ENCODE peak calls at places on chromosome 10, in ten cellular contexts. K, S, M, U, R, Y, E, L, Q and C are unnamed samples.

GRCh38 chr10:130062976-130063375 is 47.7 kb downstream of the C10orf143 start:
- DNase-seq in K (no peak), Y (no peak), L (no peak), R (no peak), U (no peak), S (no peak), Q (no peak), E (no peak), M (no peak), C (no peak)

GRCh38 chr10:70588255-70588654 is 14.3 kb downstream of the PRF1 start:
- DNase-seq in S (no peak), M (no peak), Q (no peak), E (no peak), K (no peak), Y (no peak), R (no peak), L (no peak), U (no peak), C (no peak)

GRCh38 chr10:116690356-116691078 is 51.8 kb downstream of the HSPA12A start:
- DNase-seq in E (no peak), M (peak; percentile 69), Q (no peak), Y (peak; percentile 28), S (peak; percentile 40), K (no peak), U (peak; percentile 17), R (peak; percentile 70), L (peak; percentile 55), C (no peak)

GRCh38 chr10:102152545-102152890 is 329 bp downstream of the NOLC1 start:
- DNase-seq in M (no peak), L (no peak), K (no peak), Q (no peak), U (no peak), Y (peak; percentile 14), R (no peak), E (peak; percentile 71), S (peak; percentile 31), C (no peak)

GRCh38 chr10:34710391-34710751 is 104.7 kb downstream of the PARD3 start:
- DNase-seq in S (no peak), Q (peak; percentile 59), K (no peak), R (no peak), U (peak; percentile 31), M (no peak), Y (peak; percentile 78), L (no peak), E (peak; percentile 92), C (peak; percentile 75)

GRCh38 chr10:69413221-69413865 is 3.4 kb downstream of the TACR2 start:
- DNase-seq in Q (peak; percentile 67), E (peak; percentile 90), K (peak; percentile 98), S (peak; percentile 81), U (peak; percentile 79), R (peak; percentile 86), L (peak; percentile 89), Y (peak; percentile 70), M (peak; percentile 95), C (no peak)

GRCh38 chr10:34484164-34484563 is 330.9 kb downstream of the PARD3 start:
- DNase-seq in R (no peak), Q (no peak), S (no peak), M (no peak), K (no peak), Y (no peak), E (no peak), L (no peak), U (no peak), C (no peak)

GRCh38 chr10:31952066-31952465 is 23.4 kb upstream of the ARHGAP12 start:
- DNase-seq in K (no peak), Y (no peak), M (no peak), E (no peak), U (peak; percentile 91), L (no peak), S (no peak), R (no peak), Q (peak; percentile 48), C (peak; percentile 11)

GRCh38 chr10:82319046-82319445 is 444.1 kb downstream of the NRG3 start:
- DNase-seq in Y (no peak), K (no peak), L (no peak), Q (no peak), R (no peak), E (no peak), U (no peak), S (no peak), M (no peak), C (no peak)

GRCh38 chr10:120460776-120461175 is 3.7 kb downstream of the PLPP4 start:
- DNase-seq in L (no peak), Q (peak; percentile 91), M (no peak), K (peak; percentile 95), R (peak; percentile 79), Y (peak; percentile 54), E (peak; percentile 98), U (peak; percentile 25), S (peak; percentile 37), C (peak; percentile 91)

GRCh38 chr10:86389441-86390193 is 23.0 kb upstream of the GRID1 start:
- DNase-seq in K (peak; percentile 86), Q (peak; percentile 29), M (peak; percentile 93), S (peak; percentile 81), U (peak; percentile 21), Y (peak; percentile 19), E (peak; percentile 38), L (peak; percentile 94), R (peak; percentile 95), C (no peak)

GRCh38 chr10:110864662-110865140 is 7.0 kb upstream of the PDCD4 start:
- DNase-seq in S (no peak), R (no peak), Q (no peak), U (peak; percentile 49), Y (no peak), L (no peak), M (no peak), E (peak; percentile 15), K (no peak), C (no peak)

GRCh38 chr10:121988361-121989324 is at the start of gene TACC2:
- DNase-seq in Q (no peak), M (no peak), Y (no peak), U (no peak), L (no peak), E (no peak), S (no peak), K (no peak), R (no peak), C (no peak)
- H3K4me2 ChIP-seq in Q (no peak within 1 kb of the TSS), M (no peak within 1 kb of the TSS), Y (no peak within 1 kb of the TSS), U (no peak within 1 kb of the TSS), L (no peak within 1 kb of the TSS), E (no peak within 1 kb of the TSS), S (no peak within 1 kb of the TSS), K (peak within 1 kb of the TSS; percentile 53), R (no peak within 1 kb of the TSS), C (no peak within 1 kb of the TSS)

GRCh38 chr10:12348341-12348869 is 942 bp upstream of the CAMK1D start:
- DNase-seq in S (no peak), E (no peak), Y (no peak), Q (no peak), K (no peak), L (no peak), M (no peak), R (no peak), U (no peak), C (no peak)
- H3K4me1 ChIP-seq in S (no peaks in the 10 kb centered on the region), E (peaks cover 2% of the 10 kb centered on the region), Y (no peaks in the 10 kb centered on the region), Q (peaks cover 6% of the 10 kb centered on the region), K (peaks cover 11% of the 10 kb centered on the region), L (peaks cover 1% of the 10 kb centered on the region), M (peaks cover 29% of the 10 kb centered on the region), R (peaks cover 7% of the 10 kb centered on the region), U (no peaks in the 10 kb centered on the region), C (peaks cover 11% of the 10 kb centered on the region)

DNA sequence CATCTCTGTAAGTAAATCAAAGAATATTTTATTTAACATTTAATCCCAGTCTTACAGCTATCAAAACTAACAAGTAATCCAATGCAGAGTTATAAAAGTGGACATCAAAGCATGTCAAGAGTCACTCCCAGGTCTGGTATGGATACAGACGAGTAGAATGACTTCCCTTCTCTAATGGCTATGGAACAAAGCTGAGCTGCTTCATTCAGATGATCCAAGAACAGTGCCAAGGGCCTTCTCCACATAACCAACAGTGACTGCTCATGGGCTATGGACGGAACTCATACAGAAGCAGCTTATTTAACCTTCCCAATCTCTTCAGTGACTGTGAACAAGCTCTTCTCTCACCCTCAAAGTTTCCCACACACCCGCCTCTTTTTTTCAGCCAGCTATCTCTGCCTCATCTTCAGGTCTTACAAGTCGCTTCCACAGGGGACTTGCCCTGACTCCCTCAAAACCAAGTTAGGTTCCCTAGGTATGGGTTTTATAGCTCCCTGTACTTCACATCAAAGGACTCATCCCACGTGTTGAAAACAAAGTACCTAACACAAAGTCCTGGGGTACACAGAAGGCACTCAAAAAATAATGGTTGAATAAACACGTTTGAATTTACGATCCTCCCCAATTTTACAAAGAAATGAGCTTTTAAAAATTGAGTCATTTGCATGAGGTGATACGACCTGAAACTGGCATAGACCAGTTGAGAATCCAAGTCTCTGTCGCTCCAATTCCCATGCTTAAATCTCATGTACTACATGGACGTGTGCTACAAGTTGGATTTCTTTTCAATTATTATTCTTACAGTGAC is 3.1 kb downstream of the USP6NL start:
- DNase-seq in R (peak; percentile 19), L (no peak), S (no peak), E (no peak), Y (no peak), U (peak; percentile 66), M (no peak), Q (no peak), K (no peak), C (no peak)
- H3K4me2 ChIP-seq in R (no peak overlapping the region), L (no peak overlapping the region), S (peak overlapping the region; percentile 27), E (no peak overlapping the region), Y (no peak overlapping the region), U (peak overlapping the region; percentile 85), M (peak overlapping the region; percentile 74), Q (no peak overlapping the region), K (no peak overlapping the region), C (no peak overlapping the region)

GRCh38 chr10:48803831-48804584 is 119.3 kb downstream of the WDFY4 start:
- DNase-seq in S (no peak), L (no peak), E (no peak), Q (no peak), U (peak; percentile 11), R (peak; percentile 58), M (peak; percentile 16), K (no peak), Y (no peak), C (no peak)

GRCh38 chr10:48800283-48800675 is 115.6 kb downstream of the WDFY4 start:
- DNase-seq in R (peak; percentile 8), M (no peak), E (no peak), U (peak; percentile 16), K (no peak), Q (no peak), S (no peak), L (no peak), Y (no peak), C (no peak)

GRCh38 chr10:48798486-48799254 is 114.0 kb downstream of the WDFY4 start:
- DNase-seq in Y (peak; percentile 22), M (no peak), Q (peak; percentile 27), E (peak; percentile 72), L (no peak), K (no peak), U (no peak), R (no peak), S (no peak), C (peak; percentile 43)

GRCh38 chr10:48802611-48803046 is 118.0 kb downstream of the WDFY4 start:
- DNase-seq in Y (no peak), S (no peak), E (no peak), M (no peak), L (no peak), R (no peak), U (no peak), K (no peak), Q (no peak), C (no peak)

DNA sequence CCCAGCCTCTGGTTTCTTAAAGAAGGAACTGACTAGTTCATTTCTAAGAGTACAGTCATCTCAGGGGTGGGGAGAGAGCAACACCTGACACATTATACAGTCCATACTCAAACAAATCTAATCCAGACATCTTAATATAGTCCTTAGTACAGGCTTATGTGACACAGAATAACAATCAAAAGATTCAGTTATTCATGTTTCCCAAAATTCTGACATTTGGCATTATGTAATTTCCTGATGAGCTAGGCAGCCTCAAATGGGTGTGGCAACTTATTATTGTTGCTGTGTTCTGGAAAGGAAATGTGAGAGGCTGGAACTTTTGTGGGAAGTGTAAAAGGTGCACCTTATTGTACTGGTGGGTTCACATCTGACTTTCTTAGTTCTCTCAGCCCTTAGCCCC is 116.4 kb downstream of the WDFY4 start:
- DNase-seq in R (no peak), M (no peak), U (no peak), Q (peak; percentile 4), K (no peak), L (no peak), Y (no peak), S (no peak), E (peak; percentile 58), C (peak; percentile 54)
- H3K4me1 ChIP-seq in R (no peaks in the 10 kb centered on the region), M (no peaks in the 10 kb centered on the region), U (no peaks in the 10 kb centered on the region), Q (peaks cover 3% of the 10 kb centered on the region), K (no peaks in the 10 kb centered on the region), L (no peaks in the 10 kb centered on the region), Y (no peaks in the 10 kb centered on the region), S (peaks cover 8% of the 10 kb centered on the region), E (peaks cover 19% of the 10 kb centered on the region), C (peaks cover 6% of the 10 kb centered on the region)